ENCODE peak calls at places on chromosomes 16 and 17, in four cellular contexts. C, E, O and A are unnamed samples.

GRCh38 chr17:13563916-13564315 is 37.8 kb downstream of the HS3ST3A1 start:
- DNase-seq in C (no peak), E (no peak), O (no peak), A (no peak)

GRCh38 chr17:81529437-81529803 is 1.2 kb downstream of the FSCN2 start:
- DNase-seq in C (no peak), E (no peak), O (no peak), A (no peak)

GRCh38 chr17:72004011-72004427 is 116.8 kb upstream of the SOX9 start:
- DNase-seq in C (no peak), E (no peak), O (no peak), A (no peak)

GRCh38 chr16:83835972-83836566 is 28.3 kb downstream of the HSBP1 start:
- DNase-seq in C (no peak), E (no peak), O (no peak), A (no peak)

GRCh38 chr16:15777533-15778203 is 79.2 kb downstream of the MYH11 start:
- DNase-seq in C (peak), E (no peak), O (peak), A (peak)

GRCh38 chr17:42139093-42139492 is 15.7 kb downstream of the RAB5C start:
- DNase-seq in C (no peak), E (no peak), O (no peak), A (no peak)

GRCh38 chr17:69874220-69874670 is 200.8 kb upstream of the KCNJ16 start:
- DNase-seq in C (no peak), E (no peak), O (no peak), A (no peak)

GRCh38 chr17:73194514-73195222 is 1.8 kb downstream of the COG1 start:
- DNase-seq in C (no peak), E (no peak), O (no peak), A (no peak)

GRCh38 chr16:30985401-30986128 is 558 bp downstream of the HSD3B7 start:
- DNase-seq in C (peak), E (no peak), O (peak), A (peak)

GRCh38 chr16:80691111-80691761 is 113.2 kb downstream of the CDYL2 start:
- DNase-seq in C (no peak), E (no peak), O (no peak), A (no peak)

GRCh38 chr16:64131423-64131822 is 990.4 kb downstream of the CDH11 start:
- DNase-seq in C (no peak), E (no peak), O (no peak), A (no peak)

GRCh38 chr17:34725008-34725407 is 145.6 kb downstream of the TMEM132E start:
- DNase-seq in C (no peak), E (no peak), O (no peak), A (no peak)

GRCh38 chr16:2840914-2841313 is 10.8 kb downstream of the ZG16B start:
- DNase-seq in C (no peak), E (no peak), O (no peak), A (no peak)

GRCh38 chr16:88628512-88628974 is 9.8 kb upstream of the IL17C start:
- DNase-seq in C (peak), E (no peak), O (peak), A (no peak)
- TF ChIP-seq JUND in C (peak), E (no peak), O (no peak), A (no peak)

GRCh38 chr17:79792984-79793923 is 3.6 kb downstream of the CBX8 start:
- DNase-seq in C (no peak), E (no peak), O (peak), A (no peak)
- TF ChIP-seq JUND in C (no peak), E (no peak), O (no peak), A (no peak)

DNA sequence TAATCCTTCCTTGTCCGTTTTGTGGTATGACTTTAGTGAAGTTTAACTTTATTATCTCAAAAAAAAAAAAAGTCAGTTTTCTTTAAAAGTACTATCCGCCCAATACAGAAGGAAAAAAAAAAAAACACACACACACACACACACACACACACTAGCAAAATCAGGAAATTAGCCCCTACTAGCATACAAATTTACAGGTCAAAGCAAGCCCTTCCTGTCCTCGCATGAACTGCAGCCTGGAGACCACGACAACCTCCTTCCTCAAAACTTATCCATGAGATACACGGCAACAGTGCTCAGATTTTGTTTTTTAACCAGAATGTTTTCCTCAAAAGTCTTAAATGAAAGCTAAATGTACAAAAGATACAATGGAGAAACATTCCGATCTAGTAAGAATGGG is 16.2 kb downstream of the NCOR1 start:
- DNase-seq in C (no peak), E (no peak), O (no peak), A (no peak)
- TF ChIP-seq JUND in C (no peak), E (no peak), O (no peak), A (no peak)

DNA sequence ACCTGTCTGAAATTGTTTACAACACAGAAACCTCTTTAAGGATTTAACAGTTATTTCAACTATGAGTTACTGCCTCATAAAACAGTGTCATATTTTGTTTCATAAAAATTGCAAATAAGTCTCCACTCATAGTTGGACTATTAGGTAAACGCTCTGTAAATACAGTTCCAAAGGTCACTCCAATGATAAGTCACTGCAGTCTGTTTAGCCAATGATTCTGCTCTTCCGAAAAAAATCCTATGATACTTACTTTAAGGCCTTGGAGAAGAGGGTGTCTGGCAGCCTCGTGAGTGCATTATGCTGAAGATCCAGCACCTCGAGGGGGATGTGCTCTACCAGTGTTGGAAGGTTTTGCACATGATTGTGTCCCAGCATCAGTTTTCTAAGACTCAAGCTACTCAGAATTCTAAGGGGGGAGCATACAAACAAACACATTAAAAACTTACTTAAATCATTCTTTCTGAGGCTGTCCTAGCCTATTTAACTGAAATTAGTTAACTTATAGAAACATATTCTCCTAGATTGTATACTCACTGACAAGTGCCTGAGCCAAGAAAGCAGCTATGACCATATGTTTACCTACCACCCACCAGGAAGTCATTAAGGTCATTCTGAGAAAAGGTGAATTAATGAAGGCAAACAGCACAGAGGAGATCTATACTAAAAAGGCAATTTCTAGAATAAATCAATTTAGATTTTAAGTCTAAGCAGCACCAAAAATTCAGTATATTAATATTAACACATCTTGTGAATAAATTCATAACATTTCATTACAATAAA is 41.1 kb downstream of the MARVELD3 start:
- DNase-seq in C (no peak), E (no peak), O (no peak), A (no peak)
- TF ChIP-seq JUND in C (no peak), E (no peak), O (no peak), A (no peak)

GRCh38 chr17:38674013-38674748 is 576 bp downstream of the EPOP start:
- DNase-seq in C (peak), E (no peak), O (peak), A (no peak)
- TF ChIP-seq JUND in C (no peak), E (no peak), O (no peak), A (no peak)